ENCODE peak calls at places on chromosomes 11 and 22, in seven cellular contexts. V is stimulated activated CD4-positive, alpha-beta T cell treated with anti-CD3 and anti-CD28 coated beads, Interleukin-2, amount 100 ng/mL, for 24 hours; M is hippocampal formation; T is AG10803; Z is kidney; C is GM13977; R is anterior cingulate cortex. N is an unnamed sample.

GRCh38 chr11:15117751-15118150 is 3.0 kb downstream of the INSC start:
- DNase-seq in V (no peak), M (peak), T (no peak), Z (no peak), C (no peak), R (peak), N (no peak)

GRCh38 chr11:95229199-95230053 is 1.6 kb downstream of the SESN3 start:
- DNase-seq in V (no peak), M (peak), T (no peak), Z (no peak), C (no peak), R (no peak), N (no peak)

GRCh38 chr11:109747839-109748238 is 325.8 kb downstream of the C11orf87 start:
- DNase-seq in V (no peak), M (no peak), T (no peak), Z (no peak), C (peak), R (no peak), N (no peak)

GRCh38 chr11:25163421-25163820 is 666.6 kb downstream of the LUZP2 start:
- DNase-seq in V (no peak), M (no peak), T (no peak), Z (no peak), C (no peak), R (no peak), N (no peak)

GRCh38 chr22:28034760-28035401 is 115.8 kb upstream of the PITPNB start:
- DNase-seq in V (no peak), M (no peak), T (peak), Z (peak), C (no peak), R (peak), N (no peak)

GRCh38 chr11:106076421-106076922 is 675 bp downstream of the KBTBD3 start:
- DNase-seq in V (no peak), M (no peak), T (no peak), Z (no peak), C (no peak), R (peak), N (no peak)

GRCh38 chr11:119359365-119360229 is 13.1 kb upstream of the MFRP start:
- DNase-seq in V (no peak), M (no peak), T (no peak), Z (peak), C (no peak), R (no peak), N (no peak)

GRCh38 chr22:30582788-30583575 is 8.5 kb upstream of the GAL3ST1 start:
- DNase-seq in V (no peak), M (no peak), T (no peak), Z (no peak), C (no peak), R (peak), N (no peak)

GRCh38 chr11:96123301-96123700 is 199.4 kb upstream of the MTMR2 start:
- DNase-seq in V (no peak), M (no peak), T (no peak), Z (no peak), C (no peak), R (no peak), N (no peak)

GRCh38 chr11:10607462-10607861 is 39.0 kb upstream of the LYVE1 start:
- DNase-seq in V (no peak), M (no peak), T (no peak), Z (no peak), C (no peak), R (no peak), N (no peak)